ENCODE peak calls at places on chromosomes 13 and 19, in four cellular contexts. J is HL-60, C is K562, Q is GM12878. L is an unnamed sample.

GRCh38 chr13:111919286-111919685 is 147.7 kb upstream of the SOX1 start:
- DNase-seq in J (no peak), Q (no peak), C (no peak), L (no peak)

GRCh38 chr19:22627526-22627925 is 6.6 kb upstream of the ZNF492 start:
- DNase-seq in Q (no peak), C (no peak), J (no peak), L (no peak)

GRCh38 chr19:16773259-16773658 is 53.6 kb downstream of the NWD1 start:
- DNase-seq in Q (no peak), J (no peak), C (no peak), L (no peak)

GRCh38 chr19:38640368-38640767 is 7.1 kb upstream of the ACTN4 start:
- DNase-seq in J (no peak), C (no peak), Q (no peak), L (no peak)

GRCh38 chr13:113882266-113882627 is 18.4 kb upstream of the GAS6 start:
- DNase-seq in Q (no peak), C (no peak), J (no peak), L (no peak)

GRCh38 chr19:7926021-7926726 is at the start of gene CTXN1:
- DNase-seq in C (peak), J (no peak), Q (no peak), L (peak)

GRCh38 chr19:34457446-34457845 is 24.1 kb upstream of the WTIP start:
- DNase-seq in Q (no peak), C (no peak), J (no peak), L (no peak)

GRCh38 chr13:95641291-95641811 is 3.2 kb downstream of the DZIP1 start:
- DNase-seq in J (no peak), C (no peak), Q (no peak), L (no peak)

GRCh38 chr13:31951215-31951678 is 80.3 kb upstream of the FRY start:
- DNase-seq in J (peak), Q (peak), C (no peak), L (peak)

DNA sequence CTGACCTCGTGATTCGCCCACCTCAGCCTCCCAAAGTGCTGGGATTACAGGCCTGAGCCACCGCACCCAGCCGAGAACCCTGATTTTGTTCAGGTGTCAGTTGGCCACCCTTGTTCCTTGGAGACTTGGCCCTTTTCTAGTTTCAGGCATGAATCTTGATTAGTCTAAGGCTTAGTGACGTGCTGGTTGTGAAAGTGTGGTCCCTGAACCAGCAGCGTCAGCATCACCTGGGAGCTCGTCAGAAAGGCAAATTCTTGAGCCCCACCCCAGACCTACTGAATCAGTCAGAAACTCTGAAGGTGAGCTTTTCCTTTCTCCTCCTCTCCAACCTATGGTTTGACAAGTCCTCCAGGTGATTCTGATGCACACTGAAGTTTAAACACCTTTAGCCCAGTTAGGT is 35.2 kb downstream of the CACNG6 start:
- DNase-seq in J (no peak), Q (no peak), C (no peak), L (no peak)
- TF ChIP-seq SPI1 in J (no peak), Q (no peak), C (no peak), L (no peak)

GRCh38 chr19:13670846-13671245 is 93.5 kb upstream of the MRI1 start:
- DNase-seq in J (no peak), C (no peak), Q (no peak), L (no peak)

GRCh38 chr19:13665125-13665903 is 99.0 kb upstream of the MRI1 start:
- DNase-seq in C (no peak), Q (peak), J (no peak), L (peak)

GRCh38 chr19:13668964-13669363 is 95.4 kb upstream of the MRI1 start:
- DNase-seq in Q (no peak), J (no peak), C (peak), L (no peak)

DNA sequence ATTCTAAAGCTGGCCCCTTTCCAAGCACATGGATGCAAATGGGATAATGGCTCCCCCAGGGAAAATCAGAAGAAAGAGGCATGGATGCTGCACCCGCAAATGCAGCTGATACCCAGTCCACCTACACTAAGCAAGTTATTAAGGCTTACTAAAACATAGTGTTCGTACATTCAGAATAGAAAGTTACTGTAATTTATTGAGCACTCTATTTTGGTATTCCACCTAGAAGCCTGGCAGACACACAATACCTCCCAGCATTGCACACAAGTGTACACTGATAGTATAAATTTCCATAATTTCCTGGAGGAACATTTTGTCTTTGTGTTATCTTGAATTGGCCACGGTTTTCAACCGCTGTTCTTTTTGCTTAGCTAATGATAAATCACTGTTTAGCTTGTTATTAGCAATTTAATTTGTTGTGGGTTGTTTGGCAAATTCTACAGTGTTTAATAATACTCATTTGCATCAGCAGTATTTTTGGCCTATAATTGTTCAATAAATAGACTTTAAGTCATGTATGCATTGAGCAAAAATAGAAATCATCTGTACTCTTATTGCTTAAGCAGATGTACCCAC is 94.5 kb upstream of the MRI1 start:
- DNase-seq in C (no peak), J (no peak), Q (no peak), L (no peak)
- TF ChIP-seq SPI1 in C (no peak), J (no peak), Q (no peak), L (no peak)

GRCh38 chr13:99217461-99218101 is 16.9 kb downstream of the UBAC2 start:
- DNase-seq in J (no peak), Q (no peak), C (no peak), L (no peak)

GRCh38 chr13:99211421-99212035 is 10.9 kb downstream of the UBAC2 start:
- DNase-seq in C (no peak), J (no peak), Q (no peak), L (no peak)

GRCh38 chr13:99215466-99215865 is 14.8 kb downstream of the UBAC2 start:
- DNase-seq in J (no peak), Q (no peak), C (no peak), L (no peak)

GRCh38 chr13:99214691-99215090 is 14.0 kb downstream of the UBAC2 start:
- DNase-seq in J (no peak), Q (no peak), C (no peak), L (no peak)

DNA sequence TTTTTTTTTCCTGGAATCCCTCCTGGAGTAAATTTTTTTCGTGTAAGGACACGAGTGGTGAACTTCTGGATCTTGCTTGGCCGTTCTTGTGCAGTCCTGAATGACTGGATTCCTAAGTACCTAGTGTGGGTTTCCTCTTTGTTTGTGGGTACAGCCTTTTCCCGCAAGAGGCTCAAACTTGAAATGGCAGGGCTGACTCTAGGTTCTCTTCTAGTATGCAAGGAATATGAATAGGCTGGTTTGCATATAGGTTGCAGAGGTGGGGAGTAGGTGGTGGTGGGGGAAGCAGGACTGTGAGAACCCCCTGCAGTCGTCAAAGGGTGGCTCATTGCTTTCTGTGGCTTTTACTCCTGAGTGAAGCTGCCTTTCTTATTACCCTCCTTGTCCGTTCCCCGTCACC is 13.6 kb downstream of the UBAC2 start:
- DNase-seq in C (no peak), Q (peak), J (no peak), L (peak)
- TF ChIP-seq SPI1 in C (no peak), Q (no peak), J (no peak), L (no peak)

GRCh38 chr19:5430237-5430636 is 25.0 kb upstream of the ZNRF4 start:
- DNase-seq in Q (no peak), J (no peak), C (peak), L (no peak)

GRCh38 chr19:5434970-5435641 is 20.1 kb upstream of the ZNRF4 start:
- DNase-seq in C (peak), Q (no peak), J (no peak), L (no peak)

GRCh38 chr19:5435642-5436017 is 19.6 kb upstream of the ZNRF4 start:
- DNase-seq in Q (no peak), C (no peak), J (no peak), L (no peak)

GRCh38 chr19:5434351-5434917 is 20.8 kb upstream of the ZNRF4 start:
- DNase-seq in C (peak), Q (no peak), J (no peak), L (no peak)

DNA sequence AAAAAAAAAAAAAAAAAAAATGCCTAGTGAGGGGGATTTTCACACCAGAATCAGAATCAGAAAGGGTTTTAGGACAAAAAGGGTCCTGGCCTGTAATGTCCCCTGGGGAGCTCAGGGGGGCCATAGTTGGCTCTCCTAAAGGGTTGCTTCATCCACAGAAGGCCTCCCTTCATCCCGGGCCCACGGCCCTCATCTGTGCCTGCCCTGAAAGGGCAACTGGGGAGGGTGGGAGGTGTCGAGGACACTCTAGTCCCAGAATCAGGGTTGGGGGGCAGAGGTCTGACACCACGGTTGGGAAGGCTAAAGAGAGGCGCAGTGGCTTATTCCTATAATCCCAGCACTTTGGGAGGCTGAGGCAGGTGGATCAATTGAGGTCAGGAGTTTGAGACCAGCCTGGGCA is 22.5 kb upstream of the ZNRF4 start:
- DNase-seq in Q (no peak), J (no peak), C (no peak), L (no peak)
- TF ChIP-seq SPI1 in Q (no peak), J (no peak), C (no peak), L (no peak)

DNA sequence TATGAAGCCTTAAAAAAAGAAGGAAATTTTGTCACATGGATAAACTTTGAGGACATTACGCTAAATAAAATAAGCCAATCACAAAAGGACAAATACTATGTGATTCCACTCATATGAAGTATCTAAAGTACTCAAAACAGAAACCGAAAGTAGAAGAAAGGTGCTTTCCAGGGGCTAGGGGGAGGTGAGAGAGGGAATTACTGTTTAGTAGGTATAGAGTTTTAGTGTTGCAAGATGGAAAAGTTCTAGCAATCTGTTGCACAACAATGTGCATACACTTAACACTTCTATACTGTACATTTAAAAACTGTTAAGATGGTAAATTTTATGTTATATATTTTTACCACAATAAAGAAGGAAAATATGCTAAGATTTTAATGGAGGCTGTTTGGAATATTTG is 83.0 kb downstream of the POLR1D start:
- DNase-seq in J (no peak), C (no peak), Q (peak), L (no peak)
- TF ChIP-seq SPI1 in J (no peak), C (no peak), Q (no peak), L (no peak)

GRCh38 chr19:2361259-2362038 is 1.4 kb downstream of the TMPRSS9 start:
- DNase-seq in Q (no peak), C (no peak), J (no peak), L (no peak)
- TF ChIP-seq SPI1 in Q (no peak), C (no peak), J (no peak), L (no peak)

DNA sequence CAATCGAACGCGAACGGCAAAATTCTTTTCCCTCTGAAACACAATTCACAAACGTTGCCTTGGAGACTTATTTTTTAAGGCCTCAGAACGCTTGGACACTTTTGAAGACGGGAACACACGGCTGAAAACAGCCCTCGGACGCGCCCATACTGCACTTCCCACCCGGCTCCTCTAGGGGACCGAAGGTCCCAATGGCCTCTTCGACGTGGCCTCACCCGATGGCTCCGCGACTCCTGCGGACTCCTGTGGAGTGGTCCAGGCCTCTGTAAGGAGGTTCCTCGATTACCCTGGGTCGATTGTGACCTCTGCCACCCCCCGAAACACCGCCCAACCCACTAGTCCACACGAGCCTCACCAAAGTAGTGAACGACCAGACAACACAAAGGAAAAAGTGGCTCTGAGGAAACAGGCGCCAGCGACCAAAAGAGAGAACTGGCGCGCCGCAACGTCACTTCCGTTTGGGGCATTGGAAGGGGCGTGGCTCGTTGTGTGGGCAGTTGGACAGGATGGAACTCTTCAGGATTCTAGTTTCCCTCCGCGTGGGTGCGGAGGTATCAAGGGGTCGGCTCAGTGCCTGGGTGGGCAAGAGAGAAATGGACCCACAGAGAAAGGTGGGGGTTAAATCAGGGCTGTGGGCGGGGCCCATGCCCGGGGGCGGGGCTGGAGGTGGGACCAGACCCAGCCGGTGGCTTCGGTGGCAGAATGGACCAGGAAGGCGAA is at the start of gene ZNF560:
- DNase-seq in C (peak), J (no peak), Q (no peak), L (no peak)
- TF ChIP-seq SPI1 in C (no peak), J (no peak), Q (no peak), L (no peak)

GRCh38 chr19:2345794-2346663 is 14.0 kb upstream of the TMPRSS9 start:
- DNase-seq in Q (no peak), J (no peak), C (peak), L (no peak)
- TF ChIP-seq SPI1 in Q (no peak), J (no peak), C (no peak), L (no peak)

GRCh38 chr19:2656533-2656932 is 46.0 kb downstream of the GNG7 start:
- DNase-seq in Q (no peak), C (no peak), J (no peak), L (no peak)

GRCh38 chr19:2665103-2665502 is 37.4 kb downstream of the GNG7 start:
- DNase-seq in Q (no peak), J (no peak), C (no peak), L (no peak)

GRCh38 chr19:2661615-2662014 is 40.9 kb downstream of the GNG7 start:
- DNase-seq in C (no peak), Q (no peak), J (no peak), L (no peak)

GRCh38 chr19:2663920-2664571 is 38.4 kb downstream of the GNG7 start:
- DNase-seq in C (peak), Q (no peak), J (no peak), L (peak)

GRCh38 chr19:2659856-2660432 is 42.5 kb downstream of the GNG7 start:
- DNase-seq in J (no peak), C (no peak), Q (no peak), L (no peak)
- TF ChIP-seq SPI1 in J (no peak), C (no peak), Q (no peak), L (no peak)

GRCh38 chr13:20700288-20700687 is 3.2 kb upstream of the IL17D start:
- DNase-seq in C (no peak), Q (no peak), J (no peak), L (no peak)
- TF ChIP-seq SPI1 in C (no peak), Q (no peak), J (no peak), L (no peak)